ENCODE peak calls at places on chromosomes 16 and 17, in four cellular contexts. One of them, this sample, is unnamed.
A peak's percentile ranks its signal among the peaks of the same experiment; 100 is the strongest.

GRCh38 chr17:50102164-50102991 is 7.2 kb downstream of the PDK2 start:
- DNase-seq in HCT116: no peak
- DNase-seq in PC-3: no peak
- DNase-seq in neural progenitor cell: no peak
- DNase-seq in this sample: peak; percentile 77

GRCh38 chr16:25886598-25886997 is 194.8 kb downstream of the HS3ST4 start:
- DNase-seq in HCT116: no peak
- DNase-seq in PC-3: no peak
- DNase-seq in neural progenitor cell: no peak
- DNase-seq in this sample: no peak

GRCh38 chr16:89169778-89170177 is 1.8 kb upstream of the CDH15 start:
- DNase-seq in HCT116: no peak
- DNase-seq in PC-3: no peak
- DNase-seq in neural progenitor cell: no peak
- DNase-seq in this sample: no peak

GRCh38 chr16:63702981-63703590 is 1418.8 kb downstream of the CDH11 start:
- DNase-seq in HCT116: no peak
- DNase-seq in PC-3: no peak
- DNase-seq in neural progenitor cell: peak; percentile 14
- DNase-seq in this sample: no peak

GRCh38 chr16:11447272-11447671 is 102.0 kb downstream of the RMI2 start:
- DNase-seq in HCT116: no peak
- DNase-seq in PC-3: no peak
- DNase-seq in neural progenitor cell: no peak
- DNase-seq in this sample: no peak

GRCh38 chr17:17500999-17501605 is 4.9 kb upstream of the RASD1 start:
- DNase-seq in HCT116: no peak
- DNase-seq in PC-3: no peak
- DNase-seq in neural progenitor cell: peak; percentile 59
- DNase-seq in this sample: no peak

GRCh38 chr16:68085259-68086071 is at the start of gene NFATC3:
- DNase-seq in HCT116: peak; percentile 86
- DNase-seq in PC-3: peak; percentile 92
- DNase-seq in neural progenitor cell: peak; percentile 99
- DNase-seq in this sample: peak; percentile 97

GRCh38 chr17:4407851-4408250 is 25.9 kb upstream of the SPNS3 start:
- DNase-seq in HCT116: no peak
- DNase-seq in PC-3: peak; percentile 29
- DNase-seq in neural progenitor cell: no peak
- DNase-seq in this sample: no peak

GRCh38 chr16:72895951-72896350 is 152.0 kb downstream of the ZFHX3 start:
- DNase-seq in HCT116: no peak
- DNase-seq in PC-3: no peak
- DNase-seq in neural progenitor cell: no peak
- DNase-seq in this sample: no peak

GRCh38 chr16:2709588-2709984 is 10.4 kb downstream of the PRSS27 start:
- DNase-seq in HCT116: no peak
- DNase-seq in PC-3: no peak
- DNase-seq in neural progenitor cell: no peak
- DNase-seq in this sample: no peak

GRCh38 chr16:51940183-51940582 is 606.8 kb downstream of the TOX3 start:
- DNase-seq in HCT116: no peak
- DNase-seq in PC-3: no peak
- DNase-seq in neural progenitor cell: no peak
- DNase-seq in this sample: no peak

GRCh38 chr16:57049678-57050077 is 42.7 kb upstream of the CPNE2 start:
- DNase-seq in HCT116: no peak
- DNase-seq in PC-3: no peak
- DNase-seq in neural progenitor cell: no peak
- DNase-seq in this sample: no peak

GRCh38 chr17:8856869-8857575 is 10.5 kb downstream of the PIK3R6 start:
- DNase-seq in HCT116: no peak
- DNase-seq in PC-3: no peak
- DNase-seq in neural progenitor cell: no peak
- DNase-seq in this sample: no peak

GRCh38 chr16:79656537-79657115 is 56.1 kb upstream of the MAF start:
- DNase-seq in HCT116: no peak
- DNase-seq in PC-3: no peak
- DNase-seq in neural progenitor cell: peak; percentile 40
- DNase-seq in this sample: no peak

GRCh38 chr17:70109497-70109896 is 34.5 kb downstream of the KCNJ16 start:
- DNase-seq in HCT116: no peak
- DNase-seq in PC-3: no peak
- DNase-seq in neural progenitor cell: no peak
- DNase-seq in this sample: no peak

GRCh38 chr17:70105154-70105553 is 30.1 kb downstream of the KCNJ16 start:
- DNase-seq in HCT116: no peak
- DNase-seq in PC-3: no peak
- DNase-seq in neural progenitor cell: no peak
- DNase-seq in this sample: no peak

GRCh38 chr17:70105641-70106040 is 30.6 kb downstream of the KCNJ16 start:
- DNase-seq in HCT116: no peak
- DNase-seq in PC-3: no peak
- DNase-seq in neural progenitor cell: no peak
- DNase-seq in this sample: no peak

GRCh38 chr17:70106551-70106950 is 31.5 kb downstream of the KCNJ16 start:
- DNase-seq in HCT116: no peak
- DNase-seq in PC-3: no peak
- DNase-seq in neural progenitor cell: no peak
- DNase-seq in this sample: no peak

DNA sequence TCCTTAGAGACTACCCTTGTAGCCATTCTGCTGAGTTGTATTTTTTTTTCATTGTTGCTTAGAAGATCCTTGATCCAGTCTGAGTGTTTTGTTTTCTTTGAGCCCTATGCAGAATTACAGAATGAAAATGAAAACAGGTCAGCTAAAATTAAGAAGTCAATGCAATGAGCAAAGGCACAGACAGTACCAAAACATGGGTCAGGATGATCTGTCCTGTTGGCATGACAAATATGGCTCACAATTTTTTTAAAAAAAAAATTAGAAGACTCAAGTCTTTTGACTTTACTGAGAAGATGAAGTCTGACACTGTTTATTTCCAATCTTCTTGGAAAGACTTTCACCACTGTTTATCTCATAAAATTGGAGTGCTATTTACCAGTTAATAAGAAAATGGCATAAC is 32.4 kb downstream of the KCNJ16 start:
- DNase-seq in HCT116: no peak
- DNase-seq in PC-3: no peak
- DNase-seq in neural progenitor cell: no peak
- DNase-seq in this sample: no peak
- H3K9ac ChIP-seq in HCT116: no peak overlapping the region
- H3K9ac ChIP-seq in PC-3: no peak overlapping the region
- H3K9ac ChIP-seq in neural progenitor cell: no peak overlapping the region
- H3K9ac ChIP-seq in this sample: no peak overlapping the region

GRCh38 chr16:84368327-84368996 is at the start of gene ATP2C2:
- DNase-seq in HCT116: peak; percentile 51
- DNase-seq in PC-3: peak; percentile 78
- DNase-seq in neural progenitor cell: peak; percentile 69
- DNase-seq in this sample: peak; percentile 38
- TF ChIP-seq EZH2phosphoT487 in HCT116: no peak
- TF ChIP-seq EZH2phosphoT487 in PC-3: no peak
- TF ChIP-seq EZH2phosphoT487 in neural progenitor cell: peak; percentile 58
- TF ChIP-seq EZH2phosphoT487 in this sample: no peak

GRCh38 chr17:44900894-44901293 is 1.6 kb upstream of the EFTUD2 start:
- DNase-seq in HCT116: no peak
- DNase-seq in PC-3: peak; percentile 76
- DNase-seq in neural progenitor cell: no peak
- DNase-seq in this sample: no peak
- H3K4me2 ChIP-seq in HCT116: no peak overlapping the region
- H3K4me2 ChIP-seq in PC-3: peak overlapping the region; percentile 89
- H3K4me2 ChIP-seq in neural progenitor cell: no peak overlapping the region
- H3K4me2 ChIP-seq in this sample: peak overlapping the region; percentile 91

GRCh38 chr17:16352303-16352837 is 899 bp downstream of the CENPV start:
- DNase-seq in HCT116: no peak
- DNase-seq in PC-3: no peak
- DNase-seq in neural progenitor cell: peak; percentile 90
- DNase-seq in this sample: peak; percentile 79
- H3K9ac ChIP-seq in HCT116: peak overlapping the region; percentile 97
- H3K9ac ChIP-seq in PC-3: no peak overlapping the region
- H3K9ac ChIP-seq in neural progenitor cell: peak overlapping the region; percentile 63
- H3K9ac ChIP-seq in this sample: peak overlapping the region; percentile 91

GRCh38 chr17:80652751-80653330 is 108.2 kb downstream of the RPTOR start:
- DNase-seq in HCT116: no peak
- DNase-seq in PC-3: no peak
- DNase-seq in neural progenitor cell: no peak
- DNase-seq in this sample: no peak
- TF ChIP-seq EZH2phosphoT487 in HCT116: no peak
- TF ChIP-seq EZH2phosphoT487 in PC-3: no peak
- TF ChIP-seq EZH2phosphoT487 in neural progenitor cell: no peak
- TF ChIP-seq EZH2phosphoT487 in this sample: no peak

DNA sequence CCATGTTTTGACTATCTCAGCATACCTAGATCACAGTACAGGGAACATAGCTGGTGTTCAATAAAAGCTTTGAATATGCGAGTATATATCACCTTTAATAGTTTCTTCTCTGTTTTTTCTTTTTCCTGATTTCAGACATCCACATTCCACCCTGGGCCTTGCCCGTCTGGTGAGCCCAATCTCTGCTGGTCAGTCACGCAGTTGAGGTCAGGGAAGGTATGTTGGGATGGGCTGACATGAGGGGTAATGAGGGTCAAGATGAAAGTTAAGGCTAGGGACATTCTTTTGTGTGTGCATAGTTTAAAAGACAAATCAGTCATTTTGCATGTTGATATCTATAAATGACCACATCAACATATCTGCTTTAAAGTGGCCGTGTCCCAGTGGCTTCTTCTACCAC is 33.1 kb downstream of the KCNJ16 start:
- DNase-seq in HCT116: no peak
- DNase-seq in PC-3: no peak
- DNase-seq in neural progenitor cell: no peak
- DNase-seq in this sample: no peak
- H3K4me2 ChIP-seq in HCT116: no peak overlapping the region
- H3K4me2 ChIP-seq in PC-3: no peak overlapping the region
- H3K4me2 ChIP-seq in neural progenitor cell: no peak overlapping the region
- H3K4me2 ChIP-seq in this sample: no peak overlapping the region

DNA sequence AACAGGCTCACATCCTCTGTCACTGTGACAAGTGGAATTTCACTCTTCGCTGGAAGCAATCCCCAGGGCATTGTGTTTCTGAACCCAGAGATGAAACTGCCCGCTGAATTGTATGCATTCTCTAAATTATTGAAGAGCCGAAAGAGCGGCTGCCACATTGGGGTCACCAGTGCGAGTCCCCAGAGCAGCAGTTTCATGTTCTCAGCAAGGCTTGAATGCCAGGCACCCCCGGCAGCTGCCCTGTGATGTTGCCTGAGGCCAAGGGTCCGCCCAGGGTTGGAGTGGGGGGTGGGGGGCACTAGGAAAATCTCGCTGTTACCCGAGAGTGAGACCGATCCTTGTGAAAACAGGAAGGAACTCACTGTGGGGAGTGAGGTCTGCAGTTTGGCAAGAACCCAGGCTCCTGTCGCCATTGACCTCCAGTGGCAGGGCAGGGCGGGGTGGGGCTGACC is 20.7 kb upstream of the BCAR1 start:
- DNase-seq in HCT116: no peak
- DNase-seq in PC-3: no peak
- DNase-seq in neural progenitor cell: no peak
- DNase-seq in this sample: no peak
- H3K9ac ChIP-seq in HCT116: no peak overlapping the region
- H3K9ac ChIP-seq in PC-3: no peak overlapping the region
- H3K9ac ChIP-seq in neural progenitor cell: no peak overlapping the region
- H3K9ac ChIP-seq in this sample: no peak overlapping the region

This sample was measured in SK-N-SH.